ENCODE peak calls at places on chromosome 21, in ten cellular contexts. Z is right lobe of liver; D is HepG2; B is neural progenitor cell; Y is cardiac muscle cell; R is stomach; Q is SK-N-SH; U is PC-3; G is CD8-positive, alpha-beta T cell; J is upper lobe of right lung. L is an unnamed sample. For H3K4me1, the result is how much of the 10 kb centered on the place peaks cover.

GRCh38 chr21:36347962-36348328 is 27.9 kb downstream of the MORC3 start:
- DNase-seq in Z (no peak), D (no peak), B (no peak), Y (no peak), R (no peak), Q (no peak), U (peak), G (no peak), J (no peak), L (no peak)

GRCh38 chr21:36134820-36135390 is at the start of gene CBR3:
- DNase-seq in Z (peak), D (no peak), B (peak), Y (peak), R (peak), Q (peak), U (peak), G (peak), J (peak), L (peak)

GRCh38 chr21:36005018-36005417 is 55.3 kb downstream of the SETD4 start:
- DNase-seq in Z (no peak), D (no peak), B (no peak), Y (no peak), R (no peak), Q (no peak), U (peak), G (no peak), J (no peak), L (no peak)

GRCh38 chr21:36510911-36511310 is 31.0 kb upstream of the CLDN14 start:
- DNase-seq in Z (no peak), D (no peak), B (no peak), Y (no peak), R (no peak), Q (no peak), U (no peak), G (no peak), J (no peak), L (no peak)

GRCh38 chr21:21324297-21324696 is 326.1 kb downstream of the NCAM2 start:
- DNase-seq in Z (no peak), D (no peak), B (no peak), Y (no peak), R (no peak), Q (no peak), U (peak), G (no peak), J (no peak), L (no peak)

GRCh38 chr21:46368533-46369285 is 44.8 kb downstream of the PCNT start:
- DNase-seq in Z (no peak), D (no peak), B (no peak), Y (no peak), R (no peak), Q (no peak), U (no peak), G (peak), J (no peak), L (no peak)

GRCh38 chr21:41611966-41612606 is 104.1 kb upstream of the TMPRSS2 start:
- DNase-seq in Z (no peak), D (peak), B (peak), Y (no peak), R (peak), Q (no peak), U (peak), G (no peak), J (peak), L (no peak)

GRCh38 chr21:17550671-17551308 is 37.9 kb downstream of the CXADR start:
- DNase-seq in Z (no peak), D (no peak), B (no peak), Y (no peak), R (no peak), Q (no peak), U (no peak), G (no peak), J (no peak), L (no peak)

GRCh38 chr21:21831036-21831435 is 832.8 kb downstream of the NCAM2 start:
- DNase-seq in Z (peak), D (no peak), B (no peak), Y (no peak), R (no peak), Q (no peak), U (no peak), G (no peak), J (no peak), L (no peak)

GRCh38 chr21:17537299-17537698 is 24.5 kb downstream of the CXADR start:
- DNase-seq in Z (no peak), D (no peak), B (no peak), Y (no peak), R (no peak), Q (peak), U (peak), G (no peak), J (no peak), L (no peak)

GRCh38 chr21:43812139-43812821 is 22.9 kb downstream of the RRP1 start:
- DNase-seq in Z (peak), D (peak), B (no peak), Y (no peak), R (peak), Q (no peak), U (no peak), G (no peak), J (peak), L (no peak)

GRCh38 chr21:43665879-43666278 is 6.5 kb downstream of the RRP1B start:
- DNase-seq in Z (no peak), D (no peak), B (no peak), Y (no peak), R (no peak), Q (no peak), U (no peak), G (no peak), J (no peak), L (no peak)

GRCh38 chr21:40356644-40357043 is 489.4 kb downstream of the PCP4 start:
- DNase-seq in Z (no peak), D (no peak), B (no peak), Y (no peak), R (no peak), Q (no peak), U (no peak), G (no peak), J (no peak), L (no peak)

GRCh38 chr21:27425574-27425973 is 458.7 kb upstream of the ADAMTS5 start:
- DNase-seq in Z (no peak), D (no peak), B (no peak), Y (peak), R (no peak), Q (peak), U (no peak), G (no peak), J (no peak), L (no peak)

GRCh38 chr21:46369520-46370235 is 45.7 kb downstream of the PCNT start:
- DNase-seq in Z (no peak), D (no peak), B (no peak), Y (no peak), R (no peak), Q (no peak), U (no peak), G (no peak), J (no peak), L (no peak)

GRCh38 chr21:30962013-30962412 is 76.3 kb downstream of the KRTAP19-8 start:
- DNase-seq in Z (no peak), D (no peak), B (peak), Y (no peak), R (no peak), Q (no peak), U (peak), G (no peak), J (no peak), L (no peak)

GRCh38 chr21:31364265-31364945 is 20.3 kb upstream of the TIAM1 start:
- DNase-seq in Z (no peak), D (no peak), B (no peak), Y (no peak), R (no peak), Q (no peak), U (no peak), G (no peak), J (no peak), L (no peak)

GRCh38 chr21:26710155-26710554 is 135.1 kb downstream of the ADAMTS1 start:
- DNase-seq in Z (no peak), D (no peak), B (peak), Y (no peak), R (no peak), Q (no peak), U (no peak), G (no peak), J (no peak), L (no peak)

GRCh38 chr21:22763442-22763841 is 1765.2 kb downstream of the NCAM2 start:
- DNase-seq in Z (no peak), D (no peak), B (no peak), Y (no peak), R (no peak), Q (no peak), U (no peak), G (no peak), J (no peak), L (no peak)

GRCh38 chr21:37783016-37783415 is 133.2 kb downstream of the KCNJ6 start:
- DNase-seq in Z (no peak), D (no peak), B (no peak), Y (no peak), R (no peak), Q (no peak), U (no peak), G (no peak), J (no peak), L (no peak)

GRCh38 chr21:37780991-37781983 is 135.0 kb downstream of the KCNJ6 start:
- DNase-seq in Z (no peak), D (no peak), B (no peak), Y (no peak), R (no peak), Q (no peak), U (no peak), G (no peak), J (no peak), L (no peak)

GRCh38 chr21:37787456-37787855 is 128.8 kb downstream of the KCNJ6 start:
- DNase-seq in Z (no peak), D (no peak), B (no peak), Y (peak), R (no peak), Q (no peak), U (peak), G (no peak), J (no peak), L (peak)

GRCh38 chr21:37788503-37788902 is 127.8 kb downstream of the KCNJ6 start:
- DNase-seq in Z (no peak), D (no peak), B (no peak), Y (no peak), R (no peak), Q (no peak), U (no peak), G (no peak), J (no peak), L (no peak)

DNA sequence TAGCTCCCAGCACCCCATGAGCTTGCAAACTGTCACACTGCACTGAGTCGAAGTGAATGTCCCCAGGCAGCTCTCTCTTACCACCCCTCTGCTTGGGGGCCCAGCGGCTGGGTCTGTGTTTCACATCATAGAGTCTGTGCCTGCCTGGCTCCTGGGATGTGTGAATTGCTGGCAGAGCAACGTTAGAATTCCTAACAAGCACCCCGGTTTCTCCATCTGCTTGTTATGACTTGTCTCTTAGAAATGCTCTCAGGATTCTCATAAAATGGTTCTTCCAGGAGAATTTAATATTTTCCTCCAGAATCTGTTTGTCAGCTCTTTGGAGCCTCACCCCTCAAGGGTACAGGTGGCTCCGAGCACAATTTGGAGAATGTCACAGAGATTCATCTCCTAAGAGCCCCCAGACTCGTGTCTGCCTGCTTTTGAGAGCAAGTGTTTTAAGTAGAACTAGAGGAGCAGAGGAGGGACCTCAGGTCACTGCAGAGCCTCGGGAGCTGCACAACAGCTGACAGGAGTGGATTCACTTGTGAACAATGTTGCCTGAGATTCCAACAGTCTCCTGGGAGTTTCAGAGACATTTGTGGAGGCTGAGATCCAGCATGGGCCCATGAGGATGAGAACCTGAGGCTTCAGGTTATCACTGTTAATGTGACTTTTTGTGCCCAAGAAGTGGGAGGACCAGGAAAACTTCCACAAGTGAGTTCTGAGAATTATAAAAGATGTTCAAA is 131.5 kb downstream of the KCNJ6 start:
- DNase-seq in Z (no peak), D (no peak), B (no peak), Y (no peak), R (no peak), Q (no peak), U (no peak), G (no peak), J (no peak), L (no peak)
- H3K4me1 ChIP-seq in Z (under half), D (under half), B (under half), Y (under half), R (under half), Q (under half), U (under half), G (under half), J (under half), L (under half)

GRCh38 chr21:38996355-38996754 is 186.9 kb downstream of the PSMG1 start:
- DNase-seq in Z (no peak), D (no peak), B (no peak), Y (no peak), R (no peak), Q (no peak), U (no peak), G (no peak), J (no peak), L (no peak)
- H3K4me1 ChIP-seq in Z (under half), D (half or more), B (under half), Y (under half), R (under half), Q (half or more), U (under half), G (under half), J (half or more), L (under half)

DNA sequence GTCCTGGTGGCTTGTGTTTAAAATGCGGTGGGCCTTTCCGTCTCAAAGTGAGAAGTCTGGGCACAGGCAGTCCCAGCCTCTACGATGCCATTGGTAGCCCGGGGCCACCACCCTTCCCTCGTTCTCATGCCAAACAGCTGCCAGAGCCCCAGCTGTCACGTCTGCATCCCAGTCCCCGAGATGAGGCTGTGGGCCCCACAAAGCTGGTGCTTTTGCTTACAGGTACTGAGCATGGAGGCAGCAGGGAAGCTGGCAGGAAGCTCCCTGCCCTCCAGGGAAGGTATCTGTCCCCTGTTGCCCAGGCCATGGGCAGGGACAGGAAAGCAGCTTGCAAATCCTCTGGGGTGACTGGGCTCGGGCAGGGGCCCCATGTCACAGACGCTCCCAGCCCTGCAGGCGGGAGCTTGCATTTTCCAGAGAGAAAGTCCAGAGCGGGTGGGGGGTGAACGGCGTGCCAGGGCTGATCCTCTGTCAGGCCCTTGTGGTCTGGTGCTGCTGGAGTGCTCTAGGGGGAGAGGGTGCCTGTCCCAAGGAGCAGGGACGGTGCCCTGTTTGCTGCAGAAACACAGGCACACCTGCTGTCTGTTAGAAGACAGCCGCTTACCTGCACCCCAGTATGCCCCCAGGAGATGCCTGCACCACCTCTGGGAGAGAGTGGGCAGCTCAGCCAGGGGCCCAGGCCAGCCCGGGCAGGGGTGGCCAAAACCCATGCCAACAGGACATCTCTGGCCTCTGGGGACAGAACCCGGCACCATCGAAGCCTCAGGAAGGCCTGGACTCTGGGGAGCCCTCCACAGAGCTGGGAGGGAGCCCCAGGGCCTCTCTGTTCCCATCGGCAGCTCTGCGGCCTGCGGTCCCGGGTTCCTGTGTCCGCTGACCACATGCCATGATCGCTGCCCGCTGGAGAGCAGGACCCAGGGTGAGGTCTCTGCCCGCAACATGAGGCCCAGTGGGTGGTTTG is 45.9 kb downstream of the SLX9 start:
- DNase-seq in Z (peak), D (no peak), B (no peak), Y (no peak), R (no peak), Q (peak), U (no peak), G (no peak), J (peak), L (no peak)
- H3K4me1 ChIP-seq in Z (under half), D (half or more), B (under half), Y (under half), R (under half), Q (half or more), U (under half), G (under half), J (under half), L (under half)

GRCh38 chr21:16308269-16308668 is 578.5 kb downstream of the USP25 start:
- DNase-seq in Z (no peak), D (no peak), B (no peak), Y (peak), R (no peak), Q (no peak), U (no peak), G (no peak), J (no peak), L (no peak)
- H3K4me1 ChIP-seq in Z (under half), D (under half), B (under half), Y (under half), R (under half), Q (under half), U (under half), G (under half), J (under half), L (under half)

GRCh38 chr21:34936874-34937563 is 112.1 kb downstream of the RUNX1 start:
- DNase-seq in Z (no peak), D (peak), B (no peak), Y (no peak), R (no peak), Q (no peak), U (peak), G (no peak), J (no peak), L (no peak)

GRCh38 chr21:34935868-34936267 is 113.2 kb downstream of the RUNX1 start:
- DNase-seq in Z (no peak), D (no peak), B (no peak), Y (no peak), R (no peak), Q (no peak), U (peak), G (peak), J (no peak), L (no peak)

GRCh38 chr21:34936299-34936698 is 112.8 kb downstream of the RUNX1 start:
- DNase-seq in Z (no peak), D (no peak), B (no peak), Y (no peak), R (no peak), Q (no peak), U (no peak), G (no peak), J (no peak), L (no peak)

GRCh38 chr21:34934350-34934749 is 114.8 kb downstream of the RUNX1 start:
- DNase-seq in Z (no peak), D (no peak), B (no peak), Y (no peak), R (no peak), Q (no peak), U (no peak), G (no peak), J (no peak), L (no peak)

GRCh38 chr21:34935452-34935851 is 113.7 kb downstream of the RUNX1 start:
- DNase-seq in Z (no peak), D (no peak), B (no peak), Y (no peak), R (no peak), Q (no peak), U (no peak), G (no peak), J (no peak), L (no peak)
- H3K4me1 ChIP-seq in Z (under half), D (under half), B (under half), Y (under half), R (under half), Q (under half), U (under half), G (half or more), J (under half), L (half or more)

DNA sequence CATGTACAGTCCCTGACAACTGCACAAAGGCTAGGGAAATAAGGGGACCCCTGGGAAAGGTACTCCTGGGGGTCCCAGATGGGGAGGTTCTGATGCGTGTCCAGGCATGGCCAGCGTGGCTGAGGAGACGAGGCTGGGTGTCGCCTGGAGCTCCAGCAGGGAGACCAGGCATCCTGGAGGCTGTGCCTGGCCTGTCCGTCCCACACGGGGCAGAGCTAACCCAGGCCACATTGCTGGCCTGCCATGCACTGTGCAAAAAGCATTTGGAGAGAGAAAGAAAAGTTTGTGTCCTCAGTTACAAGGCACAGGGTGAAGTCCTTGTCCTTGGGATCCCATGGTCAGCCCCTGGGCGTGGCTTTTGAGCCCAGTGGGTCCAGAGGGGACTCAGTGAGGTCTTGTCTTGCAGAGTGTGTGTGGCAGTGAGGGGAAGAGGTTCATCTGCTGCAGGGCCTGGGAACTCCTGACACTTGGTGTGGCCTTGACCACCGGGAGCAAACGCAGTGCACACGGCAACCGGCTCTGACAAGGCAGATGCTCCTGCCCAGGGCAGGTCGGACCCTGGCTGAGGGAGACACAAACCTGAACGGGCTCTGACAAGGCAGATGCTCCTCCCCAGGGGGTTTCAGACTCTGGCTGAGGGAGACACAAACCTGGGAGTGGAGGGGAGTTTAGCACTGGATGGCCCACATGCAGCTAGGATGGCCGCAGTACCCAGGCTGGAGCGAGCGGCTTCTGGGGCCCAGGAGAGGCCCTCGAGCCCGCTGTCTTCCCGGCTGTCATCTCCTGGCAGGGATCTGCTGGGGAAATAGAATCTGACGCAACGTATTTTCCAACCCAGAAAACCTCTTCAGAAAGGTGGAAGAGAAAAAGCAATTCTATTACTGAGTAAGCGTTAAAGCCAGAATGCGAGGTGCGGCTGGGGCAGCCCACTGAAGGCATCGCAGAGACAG is 37.3 kb upstream of the COL18A1 start:
- DNase-seq in Z (no peak), D (peak), B (no peak), Y (no peak), R (no peak), Q (peak), U (no peak), G (no peak), J (no peak), L (no peak)
- H3K4me1 ChIP-seq in Z (under half), D (half or more), B (under half), Y (under half), R (under half), Q (under half), U (under half), G (under half), J (under half), L (half or more)

GRCh38 chr21:33022828-33023573 is 2.7 kb upstream of the OLIG2 start:
- DNase-seq in Z (no peak), D (no peak), B (peak), Y (no peak), R (no peak), Q (peak), U (no peak), G (no peak), J (no peak), L (no peak)

GRCh38 chr21:33024278-33025103 is 1.2 kb upstream of the OLIG2 start:
- DNase-seq in Z (no peak), D (no peak), B (peak), Y (no peak), R (no peak), Q (peak), U (no peak), G (no peak), J (no peak), L (no peak)

GRCh38 chr21:33022489-33022827 is 3.3 kb upstream of the OLIG2 start:
- DNase-seq in Z (no peak), D (no peak), B (no peak), Y (no peak), R (no peak), Q (peak), U (no peak), G (no peak), J (no peak), L (no peak)

GRCh38 chr21:33025106-33025470 is 647 bp upstream of the OLIG2 start:
- DNase-seq in Z (no peak), D (no peak), B (peak), Y (no peak), R (no peak), Q (peak), U (no peak), G (no peak), J (no peak), L (no peak)

GRCh38 chr21:33023574-33024277 is 2.0 kb upstream of the OLIG2 start:
- DNase-seq in Z (no peak), D (no peak), B (peak), Y (no peak), R (no peak), Q (peak), U (no peak), G (no peak), J (no peak), L (no peak)
- H3K4me1 ChIP-seq in Z (under half), D (under half), B (under half), Y (under half), R (under half), Q (under half), U (under half), G (under half), J (under half), L (under half)

L was measured in SJSA1.